ENCODE peak calls at places on chromosomes 12 and 14, in five cellular contexts. Z is GM12878, V is K562, I is HCT116, X is H1. N is an unnamed sample.

GRCh38 chr12:124319368-124320050 is 24.6 kb downstream of the RFLNA start:
- DNase-seq in Z (no peak), X (no peak), V (no peak), I (no peak), N (no peak)

GRCh38 chr14:49207451-49207850 is 378.7 kb downstream of the RPS29 start:
- DNase-seq in I (no peak), X (no peak), Z (no peak), V (no peak), N (no peak)

GRCh38 chr12:97767347-97767746 is 304.7 kb downstream of the RMST start:
- DNase-seq in X (no peak), V (no peak), I (no peak), Z (no peak), N (no peak)

GRCh38 chr14:29741909-29742401 is 185.7 kb downstream of the PRKD1 start:
- DNase-seq in V (no peak), I (no peak), Z (no peak), X (no peak), N (no peak)

GRCh38 chr14:83470466-83470865 is 1936.8 kb upstream of the SEL1L start:
- DNase-seq in Z (no peak), I (no peak), V (no peak), X (no peak), N (no peak)

GRCh38 chr12:47328831-47329545 is 249.2 kb upstream of the AMIGO2 start:
- DNase-seq in V (no peak), Z (no peak), X (no peak), I (no peak), N (no peak)

GRCh38 chr12:2384533-2385328 is 331.9 kb downstream of the CACNA1C start:
- DNase-seq in V (no peak), Z (no peak), I (no peak), X (no peak), N (no peak)

GRCh38 chr12:105289114-105289904 is 41.2 kb upstream of the C12orf75 start:
- DNase-seq in I (no peak), X (no peak), Z (no peak), V (no peak), N (no peak)

GRCh38 chr14:75725481-75725880 is 64.4 kb downstream of the TTLL5 start:
- DNase-seq in I (no peak), X (no peak), Z (no peak), V (no peak), N (no peak)

GRCh38 chr12:18250313-18250916 is 10.9 kb upstream of the PIK3C2G start:
- DNase-seq in Z (no peak), I (peak; percentile 54), X (peak; percentile 2), V (peak; percentile 13), N (peak; percentile 93)

GRCh38 chr12:94783862-94784261 is 133.5 kb upstream of the TMCC3 start:
- DNase-seq in I (no peak), V (no peak), Z (no peak), X (no peak), N (no peak)

GRCh38 chr14:53330441-53330840 is 177.3 kb upstream of the DDHD1 start:
- DNase-seq in V (no peak), X (no peak), Z (no peak), I (no peak), N (no peak)

GRCh38 chr14:54691525-54692260 is 124.8 kb downstream of the SAMD4A start:
- DNase-seq in X (peak; percentile 53), Z (no peak), I (peak; percentile 53), V (peak; percentile 60), N (peak; percentile 44)

GRCh38 chr12:3724096-3724805 is 28.7 kb downstream of the CRACR2A start:
- DNase-seq in Z (no peak), I (no peak), X (no peak), V (no peak), N (no peak)

GRCh38 chr12:47111392-47111778 is 31.6 kb upstream of the AMIGO2 start:
- DNase-seq in I (no peak), V (no peak), Z (no peak), X (no peak), N (no peak)

GRCh38 chr12:51846911-51847829 is 1.3 kb downstream of the FIGNL2 start:
- DNase-seq in I (no peak), Z (no peak), V (no peak), X (no peak), N (no peak)

GRCh38 chr12:127873306-127873705 is 393.7 kb upstream of the TMEM132C start:
- DNase-seq in I (no peak), Z (no peak), X (no peak), V (no peak), N (no peak)

GRCh38 chr12:53954694-53955035 is at the start of gene HOXC12:
- DNase-seq in Z (no peak), V (no peak), I (no peak), X (no peak), N (no peak)

GRCh38 chr14:80275208-80275850 is 64.0 kb upstream of the DIO2 start:
- DNase-seq in X (no peak), V (no peak), Z (no peak), I (no peak), N (no peak)

GRCh38 chr12:31238764-31239387 is 87.1 kb downstream of the SINHCAF start:
- DNase-seq in Z (peak; percentile 23), I (peak; percentile 54), X (no peak), V (peak; percentile 63), N (peak; percentile 77)

GRCh38 chr14:79852975-79853374 is 358.3 kb downstream of the DIO2 start:
- DNase-seq in X (no peak), I (no peak), Z (no peak), V (no peak), N (no peak)

GRCh38 chr14:38567728-38568127 is 311.8 kb upstream of the CLEC14A start:
- DNase-seq in Z (no peak), X (no peak), I (no peak), V (no peak), N (no peak)

GRCh38 chr14:68539311-68539737 is 253.5 kb downstream of the ZFP36L1 start:
- DNase-seq in X (no peak), V (no peak), I (no peak), Z (no peak), N (no peak)

GRCh38 chr14:76773188-76773885 is 12.1 kb downstream of the VASH1 start:
- DNase-seq in I (no peak), X (no peak), V (peak; percentile 81), Z (no peak), N (no peak)

DNA sequence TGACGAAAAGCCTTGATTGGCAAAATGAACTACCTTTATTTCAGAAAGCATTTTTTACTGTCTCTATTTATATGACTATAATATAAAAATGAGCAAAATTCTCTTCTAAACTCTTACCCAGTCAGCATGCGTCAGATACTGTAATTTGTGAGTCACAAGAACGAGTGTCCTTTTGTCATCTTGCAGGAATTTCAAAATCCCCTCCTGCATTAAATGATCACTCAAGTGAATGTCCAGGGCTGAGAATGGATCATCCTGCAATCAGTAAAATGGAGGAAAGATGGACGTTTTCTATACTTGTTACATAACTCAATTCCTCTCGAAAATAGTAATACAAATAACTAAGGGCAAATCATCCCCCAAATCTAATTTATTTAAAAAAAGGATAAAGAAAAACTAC is 77.7 kb upstream of the KCNJ8 start:
- DNase-seq in V (no peak), I (no peak), X (no peak), Z (no peak), N (no peak)
- TF ChIP-seq ZNF274 in V (no peak), I (no peak), X (no peak), Z (no peak), N (no peak)

DNA sequence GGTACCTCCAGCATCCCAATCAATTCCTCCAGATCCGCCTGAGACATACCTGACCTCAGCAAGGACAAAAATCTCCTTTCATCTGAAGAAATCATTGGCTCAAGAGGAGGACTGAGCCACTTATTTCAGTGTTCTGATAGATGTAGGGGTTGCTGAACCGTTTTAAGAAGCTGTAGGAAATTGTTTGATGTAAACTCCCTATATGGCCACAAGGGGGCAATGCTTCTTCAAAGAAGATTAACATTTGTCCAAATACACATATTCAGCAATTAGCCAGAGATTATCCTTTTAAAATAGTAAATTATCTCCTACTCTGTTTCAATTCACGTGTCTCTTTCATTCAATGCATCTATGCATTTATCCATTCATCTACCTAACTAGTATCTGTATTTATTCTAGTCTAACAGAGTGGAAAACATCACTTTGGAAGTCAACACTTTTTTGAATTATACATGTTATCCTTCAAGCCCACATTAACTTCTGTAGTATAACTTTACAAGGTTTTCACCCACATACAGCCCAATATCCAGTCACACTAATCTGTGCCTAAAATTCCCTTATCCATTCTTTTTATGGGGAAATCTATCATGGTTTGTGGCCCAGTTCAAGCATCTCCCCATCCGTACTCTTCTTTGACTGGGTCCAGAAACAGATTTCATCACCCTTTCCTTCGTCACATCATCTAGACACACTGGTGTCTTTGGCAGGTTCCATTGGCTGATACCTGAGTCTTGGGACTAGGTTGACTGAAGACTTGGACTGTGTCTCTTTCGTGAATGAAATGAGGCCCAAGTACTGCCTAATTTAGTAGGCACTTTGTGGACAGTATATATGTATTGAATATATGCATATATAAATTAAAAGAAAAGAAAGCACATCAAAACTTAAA is 411.0 kb upstream of the OR4E1 start:
- DNase-seq in I (peak; percentile 49), V (peak; percentile 8), Z (peak; percentile 8), X (no peak), N (peak; percentile 20)
- H3K27me3 ChIP-seq in I (peaks cover 5% of the 10 kb centered on the region), V (no peaks in the 10 kb centered on the region), Z (no peaks in the 10 kb centered on the region), X (no peaks in the 10 kb centered on the region), N (no peaks in the 10 kb centered on the region)

DNA sequence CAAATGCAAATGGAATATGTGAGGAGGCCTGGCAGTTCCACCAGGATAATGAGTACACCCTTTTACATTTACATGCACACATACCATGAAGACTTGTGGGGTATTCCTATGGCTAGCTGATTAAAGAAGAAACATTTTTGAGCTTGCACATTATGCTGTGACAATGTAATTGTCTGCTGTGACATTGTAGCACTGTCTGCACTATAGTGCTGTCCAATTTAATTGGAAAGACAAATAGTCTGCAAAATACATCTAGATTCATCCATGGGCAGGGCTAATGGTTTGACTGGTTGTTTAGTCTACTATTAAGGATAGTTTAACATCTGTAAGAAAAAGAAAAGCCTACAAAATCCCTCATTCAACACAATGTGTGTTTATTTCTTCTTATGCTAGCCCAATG is 1005.6 kb upstream of the LRFN5 start:
- DNase-seq in Z (no peak), X (no peak), V (no peak), I (no peak), N (no peak)
- TF ChIP-seq YY1 in Z (no peak), X (no peak), V (no peak), I (no peak), N (no peak)

DNA sequence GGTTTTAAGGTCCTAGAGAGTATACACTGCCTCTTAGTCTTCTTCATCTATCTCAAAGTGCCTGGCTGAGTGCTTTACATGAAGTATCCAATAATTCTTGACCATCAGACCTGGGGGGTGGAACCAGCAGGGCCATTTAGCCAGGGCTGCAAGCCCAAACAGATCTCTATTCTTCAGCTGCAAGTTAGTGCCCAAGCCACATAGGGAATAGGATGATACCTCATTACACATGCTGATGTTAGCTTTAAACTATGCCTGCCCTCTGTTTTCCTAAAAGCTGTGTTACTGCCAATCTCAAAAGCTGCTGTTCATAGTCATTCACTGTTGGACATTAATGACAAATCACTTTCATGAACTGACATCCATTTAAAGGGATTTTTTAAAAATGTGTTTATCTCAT is 16.7 kb upstream of the IFNG start:
- DNase-seq in X (no peak), Z (no peak), V (no peak), I (no peak), N (no peak)
- TF ChIP-seq ZNF274 in X (no peak), Z (no peak), V (no peak), I (no peak), N (no peak)

DNA sequence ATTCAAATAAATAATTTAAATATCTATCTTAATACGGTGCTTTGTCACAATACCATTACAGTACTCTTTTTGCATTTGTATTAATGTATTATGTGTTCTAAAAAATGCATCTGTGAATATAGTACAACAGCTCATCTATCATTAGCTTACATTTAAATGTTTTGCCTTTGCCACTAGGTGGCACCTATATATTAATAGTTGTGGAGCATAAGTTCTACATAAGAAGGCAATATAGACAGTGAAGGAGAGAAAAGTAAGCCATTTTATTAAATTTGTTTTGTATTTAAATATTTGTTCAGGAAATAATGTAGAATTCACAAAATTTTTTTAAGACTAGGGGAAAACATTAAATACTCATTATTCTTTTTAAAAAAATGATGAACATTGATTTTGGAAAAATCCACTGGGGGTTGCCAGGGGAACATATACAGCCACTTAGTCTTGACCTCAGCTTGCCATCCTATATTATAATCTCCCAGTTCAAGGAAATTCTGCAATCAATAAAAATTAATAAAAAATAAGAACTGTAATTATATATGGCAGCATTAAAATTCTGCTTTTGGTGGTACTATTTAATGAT is 9.8 kb downstream of the CCER1 start:
- DNase-seq in X (no peak), Z (no peak), V (peak; percentile 16), I (peak; percentile 21), N (no peak)
- H3K27me3 ChIP-seq in X (no peaks in the 10 kb centered on the region), Z (no peaks in the 10 kb centered on the region), V (no peaks in the 10 kb centered on the region), I (no peaks in the 10 kb centered on the region), N (no peaks in the 10 kb centered on the region)